ENCODE peak calls at places on chromosomes 13 and 19, in six cellular contexts. C is fibroblast of villous mesenchyme; A is naive thymus-derived CD4-positive, alpha-beta T cell; Z is NCI-H1930; B is omental fat pad; L is hepatic stellate cell. N is an unnamed sample.

GRCh38 chr13:113211774-113212173 is 2.4 kb downstream of the CUL4A start:
- DNase-seq in C (no peak), A (no peak), Z (no peak), B (no peak), L (no peak), N (no peak)

GRCh38 chr19:4502282-4503223 is 15.7 kb downstream of the PLIN4 start:
- DNase-seq in C (no peak), A (no peak), Z (no peak), B (no peak), L (no peak), N (no peak)

GRCh38 chr13:33633701-33634525 is 184.0 kb upstream of the RFC3 start:
- DNase-seq in C (no peak), A (no peak), Z (no peak), B (no peak), L (no peak), N (no peak)

GRCh38 chr13:30477346-30478235 is 11.9 kb upstream of the HMGB1 start:
- DNase-seq in C (no peak), A (no peak), Z (no peak), B (no peak), L (no peak), N (no peak)

GRCh38 chr19:57830071-57830602 is at the start of gene ZNF587B:
- DNase-seq in C (peak), A (peak), Z (peak), B (peak), L (peak), N (peak)

GRCh38 chr13:100443278-100443997 is 145.2 kb downstream of the GGACT start:
- DNase-seq in C (no peak), A (no peak), Z (no peak), B (no peak), L (no peak), N (no peak)

GRCh38 chr19:10315335-10316214 is at the start of gene FDX2:
- DNase-seq in C (peak), A (peak), Z (peak), B (peak), L (peak), N (peak)

GRCh38 chr13:76879211-76879875 is 6.9 kb downstream of the KCTD12 start:
- DNase-seq in C (peak), A (peak), Z (no peak), B (no peak), L (peak), N (peak)

GRCh38 chr19:6800991-6801396 is 28.5 kb downstream of the VAV1 start:
- DNase-seq in C (peak), A (no peak), Z (no peak), B (no peak), L (no peak), N (no peak)

GRCh38 chr19:45601115-45601514 is 897 bp downstream of the GPR4 start:
- DNase-seq in C (no peak), A (no peak), Z (no peak), B (no peak), L (no peak), N (no peak)

GRCh38 chr13:27923794-27924528 is 4.2 kb downstream of the PDX1 start:
- DNase-seq in C (no peak), A (no peak), Z (peak), B (no peak), L (no peak), N (no peak)

GRCh38 chr13:68168448-68168847 is 938.3 kb upstream of the PCDH9 start:
- DNase-seq in C (no peak), A (no peak), Z (no peak), B (no peak), L (no peak), N (no peak)

GRCh38 chr13:62387642-62388041 is 972.0 kb upstream of the PCDH20 start:
- DNase-seq in C (no peak), A (no peak), Z (no peak), B (no peak), L (no peak), N (no peak)